ENCODE peak calls at places on chromosomes 16 and 17, in six cellular contexts. P, J, O, C, F and Y are unnamed samples.

GRCh38 chr17:28737770-28738679 is 5.8 kb upstream of the TRAF4 start:
- DNase-seq in P (no peak), J (no peak), O (no peak), C (no peak), F (no peak), Y (no peak)

GRCh38 chr16:69741951-69742904 is 12.5 kb downstream of the NOB1 start:
- DNase-seq in P (peak; percentile 53), J (no peak), O (peak; percentile 82), C (peak; percentile 48), F (peak; percentile 5), Y (peak; percentile 78)

GRCh38 chr17:14107889-14108288 is 38.6 kb downstream of the COX10 start:
- DNase-seq in P (no peak), J (no peak), O (no peak), C (no peak), F (no peak), Y (no peak)

GRCh38 chr17:76136276-76137025 is 4.6 kb downstream of the FOXJ1 start:
- DNase-seq in P (no peak), J (no peak), O (no peak), C (no peak), F (no peak), Y (no peak)

GRCh38 chr17:29363716-29364115 is 26.4 kb upstream of the TAOK1 start:
- DNase-seq in P (no peak), J (no peak), O (no peak), C (no peak), F (no peak), Y (no peak)

GRCh38 chr16:68644715-68645493 is at the start of gene CDH3:
- DNase-seq in P (no peak), J (peak; percentile 85), O (no peak), C (peak; percentile 59), F (peak; percentile 58), Y (no peak)

GRCh38 chr17:74749262-74750038 is 1.0 kb downstream of the NHERF1 start:
- DNase-seq in P (no peak), J (no peak), O (no peak), C (no peak), F (peak; percentile 41), Y (no peak)

GRCh38 chr17:27319536-27320221 is 25.8 kb downstream of the WSB1 start:
- DNase-seq in P (peak; percentile 53), J (no peak), O (peak; percentile 75), C (no peak), F (peak; percentile 26), Y (no peak)

GRCh38 chr16:48158296-48158695 is 2.5 kb upstream of the ABCC12 start:
- DNase-seq in P (no peak), J (no peak), O (no peak), C (no peak), F (no peak), Y (no peak)

GRCh38 chr17:77465358-77466041 is 324.7 kb downstream of the SEC14L1 start:
- DNase-seq in P (no peak), J (no peak), O (peak; percentile 36), C (no peak), F (no peak), Y (no peak)

GRCh38 chr17:79798296-79799173 is 1.7 kb upstream of the CBX8 start:
- DNase-seq in P (no peak), J (no peak), O (no peak), C (no peak), F (no peak), Y (no peak)

GRCh38 chr17:62668091-62668804 is 40.8 kb downstream of the MRC2 start:
- DNase-seq in P (no peak), J (no peak), O (no peak), C (no peak), F (no peak), Y (no peak)

GRCh38 chr17:55005520-55005919 is 37.0 kb downstream of the STXBP4 start:
- DNase-seq in P (no peak), J (no peak), O (no peak), C (no peak), F (peak; percentile 6), Y (no peak)

GRCh38 chr17:74610108-74610507 is 13.4 kb downstream of the CD300E start:
- DNase-seq in P (no peak), J (no peak), O (no peak), C (no peak), F (peak; percentile 73), Y (no peak)

GRCh38 chr17:8120520-8121443 is 2.5 kb upstream of the ALOXE3 start:
- DNase-seq in P (peak; percentile 62), J (peak; percentile 50), O (peak; percentile 54), C (no peak), F (peak; percentile 76), Y (no peak)
- TF ChIP-seq CTCF in P (peak; percentile 29), J (peak; percentile 47), O (no peak), C (no peak), F (peak; percentile 27), Y (no peak)

DNA sequence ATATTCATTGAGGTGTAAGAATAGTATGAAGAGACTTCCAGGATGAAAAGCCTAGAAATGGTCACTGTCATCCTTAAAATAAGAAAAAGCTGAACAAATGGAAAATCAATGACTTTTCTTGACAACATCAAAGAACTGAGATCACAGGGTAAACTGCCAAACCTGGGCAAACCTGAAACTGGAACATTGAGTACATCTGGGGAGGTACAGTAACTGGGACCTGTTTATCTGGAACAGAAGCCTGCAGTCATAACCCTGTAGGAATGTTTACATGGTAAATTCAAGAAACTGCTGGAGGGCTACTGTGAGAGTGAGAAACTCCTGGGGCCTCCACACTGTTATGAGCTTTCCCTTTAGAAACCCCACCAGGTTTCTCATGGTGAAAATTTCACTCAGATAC is 130.1 kb upstream of the PIRT start:
- DNase-seq in P (no peak), J (no peak), O (no peak), C (no peak), F (no peak), Y (no peak)
- TF ChIP-seq CTCF in P (no peak), J (no peak), O (no peak), C (no peak), F (no peak), Y (no peak)

GRCh38 chr17:40433551-40434384 is 9.5 kb upstream of the IGFBP4 start:
- DNase-seq in P (no peak), J (no peak), O (no peak), C (no peak), F (no peak), Y (no peak)
- TF ChIP-seq CTCF in P (peak; percentile 46), J (peak; percentile 49), O (peak; percentile 8), C (peak; percentile 40), F (peak; percentile 66), Y (no peak)

GRCh38 chr17:33973491-33973890 is 281.6 kb upstream of the CCL2 start:
- DNase-seq in P (no peak), J (no peak), O (no peak), C (no peak), F (no peak), Y (no peak)

GRCh38 chr17:33976816-33977215 is 278.3 kb upstream of the CCL2 start:
- DNase-seq in P (no peak), J (no peak), O (no peak), C (no peak), F (no peak), Y (no peak)

GRCh38 chr17:33974276-33974675 is 280.8 kb upstream of the CCL2 start:
- DNase-seq in P (no peak), J (no peak), O (no peak), C (no peak), F (no peak), Y (no peak)

GRCh38 chr17:33970271-33970670 is 284.8 kb upstream of the CCL2 start:
- DNase-seq in P (no peak), J (no peak), O (no peak), C (no peak), F (no peak), Y (no peak)

GRCh38 chr17:33972756-33973155 is 282.3 kb upstream of the CCL2 start:
- DNase-seq in P (no peak), J (no peak), O (no peak), C (no peak), F (no peak), Y (no peak)
- TF ChIP-seq CTCF in P (no peak), J (no peak), O (no peak), C (no peak), F (no peak), Y (no peak)

GRCh38 chr16:5056347-5056746 is 9.4 kb downstream of the C16orf89 start:
- DNase-seq in P (no peak), J (no peak), O (no peak), C (no peak), F (peak; percentile 57), Y (no peak)
- TF ChIP-seq CTCF in P (no peak), J (peak; percentile 45), O (no peak), C (no peak), F (peak; percentile 63), Y (no peak)

DNA sequence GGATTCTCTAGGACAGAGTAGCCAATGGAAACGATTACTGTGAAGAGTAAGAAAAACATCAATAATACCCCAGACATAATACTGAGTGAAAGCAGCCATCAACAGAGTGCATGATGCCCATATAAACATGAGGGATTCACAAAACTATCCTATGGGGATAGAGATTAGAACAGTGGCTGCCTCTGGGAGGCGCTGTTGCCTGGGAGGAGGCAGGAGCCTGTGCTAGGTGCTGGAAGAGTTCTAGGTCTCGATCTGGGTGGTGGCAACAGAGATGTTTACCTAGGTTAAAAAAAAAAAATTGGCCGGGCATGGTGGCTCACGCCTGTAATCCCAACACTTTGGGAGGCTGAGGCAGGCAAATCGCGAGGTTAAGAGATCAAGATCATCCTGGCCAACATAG is 7.9 kb downstream of the FA2H start:
- DNase-seq in P (no peak), J (no peak), O (no peak), C (no peak), F (no peak), Y (no peak)
- TF ChIP-seq CTCF in P (no peak), J (no peak), O (no peak), C (no peak), F (no peak), Y (no peak)

GRCh38 chr17:71460943-71461342 is 659.9 kb upstream of the SOX9 start:
- DNase-seq in P (no peak), J (no peak), O (no peak), C (no peak), F (peak; percentile 23), Y (no peak)
- TF ChIP-seq CTCF in P (peak; percentile 64), J (peak; percentile 49), O (no peak), C (no peak), F (peak; percentile 54), Y (no peak)

GRCh38 chr17:47742319-47743181 is 9.5 kb downstream of the TBX21 start:
- DNase-seq in P (no peak), J (peak; percentile 53), O (peak; percentile 39), C (no peak), F (peak; percentile 77), Y (no peak)
- TF ChIP-seq CTCF in P (peak; percentile 56), J (peak; percentile 85), O (peak; percentile 7), C (peak; percentile 64), F (peak; percentile 39), Y (no peak)